ENCODE peak calls at places on chromosome 12, in nine cellular contexts. C is HCT116, M is HepG2, B is IMR-90, K is ovary, Z is testis, V is tibial nerve, F is H1, L is A549. T is an unnamed sample.

GRCh38 chr12:120661432-120661831 is 21.0 kb downstream of the CABP1 start:
- DNase-seq in C (no peak), M (no peak), B (no peak), K (no peak), Z (no peak), V (no peak), F (no peak), L (no peak), T (no peak)

GRCh38 chr12:5796171-5797091 is 148.6 kb downstream of the ANO2 start:
- DNase-seq in C (no peak), M (peak), B (peak), K (no peak), Z (peak), V (no peak), F (no peak), L (peak), T (no peak)

GRCh38 chr12:6273209-6273928 is 37.1 kb upstream of the PLEKHG6 start:
- DNase-seq in C (no peak), M (no peak), B (no peak), K (no peak), Z (peak), V (no peak), F (no peak), L (no peak), T (no peak)

GRCh38 chr12:53325539-53326061 is 4.2 kb upstream of the AAAS start:
- DNase-seq in C (no peak), M (peak), B (no peak), K (peak), Z (peak), V (peak), F (no peak), L (peak), T (peak)

GRCh38 chr12:87720967-87721366 is 308.2 kb downstream of the C12orf50 start:
- DNase-seq in C (no peak), M (no peak), B (no peak), K (no peak), Z (no peak), V (no peak), F (no peak), L (no peak), T (no peak)

GRCh38 chr12:123714302-123714627 is 2.1 kb downstream of the ATP6V0A2 start:
- DNase-seq in C (no peak), M (no peak), B (no peak), K (no peak), Z (no peak), V (no peak), F (no peak), L (no peak), T (no peak)

GRCh38 chr12:67088401-67089118 is 180.6 kb upstream of the CAND1 start:
- DNase-seq in C (no peak), M (peak), B (no peak), K (no peak), Z (no peak), V (no peak), F (no peak), L (no peak), T (no peak)

GRCh38 chr12:46372131-46372851 is at the start of gene SLC38A2:
- DNase-seq in C (peak), M (peak), B (peak), K (peak), Z (peak), V (peak), F (no peak), L (peak), T (peak)

GRCh38 chr12:110844551-110845395 is 2.0 kb upstream of the CCDC63 start:
- DNase-seq in C (no peak), M (no peak), B (no peak), K (no peak), Z (no peak), V (no peak), F (no peak), L (no peak), T (peak)

GRCh38 chr12:72133497-72134055 is 138.6 kb upstream of the TRHDE start:
- DNase-seq in C (no peak), M (no peak), B (peak), K (no peak), Z (no peak), V (no peak), F (no peak), L (no peak), T (no peak)

GRCh38 chr12:124457287-124458219 is 109.9 kb downstream of the NCOR2 start:
- DNase-seq in C (no peak), M (no peak), B (peak), K (peak), Z (peak), V (peak), F (no peak), L (no peak), T (peak)

GRCh38 chr12:49959570-49960473 is 1.9 kb upstream of the AQP5 start:
- DNase-seq in C (peak), M (no peak), B (no peak), K (no peak), Z (peak), V (no peak), F (peak), L (peak), T (no peak)

GRCh38 chr12:3241621-3242020 is 164.4 kb downstream of the TSPAN9 start:
- DNase-seq in C (no peak), M (peak), B (no peak), K (no peak), Z (no peak), V (no peak), F (no peak), L (no peak), T (no peak)

GRCh38 chr12:3238196-3238595 is 161.0 kb downstream of the TSPAN9 start:
- DNase-seq in C (no peak), M (no peak), B (no peak), K (no peak), Z (no peak), V (no peak), F (no peak), L (no peak), T (no peak)

GRCh38 chr12:3233813-3234212 is 156.6 kb downstream of the TSPAN9 start:
- DNase-seq in C (no peak), M (no peak), B (no peak), K (no peak), Z (no peak), V (no peak), F (no peak), L (no peak), T (no peak)

GRCh38 chr12:3237154-3237520 is 160.0 kb downstream of the TSPAN9 start:
- DNase-seq in C (no peak), M (no peak), B (no peak), K (no peak), Z (no peak), V (no peak), F (no peak), L (no peak), T (no peak)

DNA sequence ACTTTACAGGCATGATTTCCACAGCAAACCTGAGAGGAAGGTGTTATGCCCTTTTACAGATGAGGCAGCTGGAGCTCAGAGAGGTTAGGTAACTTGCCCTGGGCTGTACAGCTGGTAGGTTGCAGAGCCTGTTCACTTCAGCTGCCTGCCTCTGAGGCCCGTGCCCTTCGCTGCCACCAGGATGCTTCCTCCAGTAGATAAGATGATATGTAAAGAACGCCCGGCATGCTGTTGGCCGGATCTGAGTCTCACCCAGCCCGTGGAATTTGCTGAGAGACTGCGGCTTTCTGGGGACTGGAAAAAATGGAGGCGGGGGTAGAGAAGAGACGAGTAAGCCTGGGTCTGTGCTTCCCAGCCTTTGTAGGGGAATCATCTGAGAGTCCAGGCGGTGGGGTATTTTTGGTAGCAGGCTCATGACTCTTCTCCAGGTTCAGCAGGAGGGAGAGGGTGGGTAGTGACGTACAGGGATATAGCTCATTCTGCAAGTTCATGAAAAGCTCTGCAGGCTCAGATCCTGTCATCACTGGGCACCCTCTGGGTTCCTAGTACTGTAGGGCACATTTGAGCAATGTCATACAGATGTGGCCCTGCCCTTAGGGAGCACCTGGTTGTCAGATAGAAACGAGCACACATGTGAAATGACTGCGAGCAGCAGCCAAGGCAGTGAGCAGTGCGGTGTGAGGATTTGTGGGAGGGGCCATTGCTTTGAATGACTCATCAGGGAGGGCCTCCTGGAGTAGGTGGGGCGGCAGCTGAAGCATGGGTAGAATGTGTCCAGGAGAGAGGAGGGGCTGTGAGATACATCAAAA is 159.4 kb downstream of the TSPAN9 start:
- DNase-seq in C (peak), M (peak), B (peak), K (no peak), Z (no peak), V (no peak), F (no peak), L (peak), T (peak)
- TF ChIP-seq POLR2A in C (no peak), M (no peak), B (no peak), K (no peak), Z (no peak), V (no peak), F (no peak), L (no peak), T (no peak)

DNA sequence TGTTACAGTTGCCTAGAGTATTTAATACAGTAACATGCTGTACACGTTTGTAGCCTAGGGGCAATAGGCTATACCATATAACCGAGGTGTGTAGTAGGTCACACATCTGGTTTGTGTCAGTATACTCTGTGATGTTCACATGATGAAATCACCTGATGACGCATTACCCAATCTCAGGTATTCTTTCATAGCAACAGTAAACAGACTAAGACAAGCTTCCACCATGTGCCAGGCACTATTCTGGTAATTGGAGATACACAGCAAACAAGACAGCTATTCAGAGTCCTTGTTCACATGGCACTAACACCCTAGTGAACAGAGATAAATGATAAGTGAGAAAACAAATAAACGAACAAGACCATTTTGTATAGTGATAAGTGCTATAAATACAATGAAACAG is 3.8 kb upstream of the PDE3A start:
- DNase-seq in C (no peak), M (no peak), B (no peak), K (no peak), Z (no peak), V (no peak), F (no peak), L (no peak), T (no peak)
- H3K27ac ChIP-seq in C (no peak), M (no peak), B (no peak), K (no peak), Z (no peak), V (no peak), F (no peak), L (no peak), T (no peak)

GRCh38 chr12:68912916-68913315 is 20.1 kb downstream of the CPM start:
- DNase-seq in C (no peak), M (no peak), B (no peak), K (no peak), Z (no peak), V (no peak), F (no peak), L (no peak), T (no peak)
- TF ChIP-seq CTCF in C (no peak), M (no peak), B (no peak), K (no peak), Z (no peak), V (no peak), F (peak), L (no peak), T (no peak)

GRCh38 chr12:113893221-113893620 is 72.9 kb downstream of the RBM19 start:
- DNase-seq in C (no peak), M (no peak), B (no peak), K (no peak), Z (no peak), V (no peak), F (no peak), L (no peak), T (no peak)

GRCh38 chr12:113892556-113892955 is 73.6 kb downstream of the RBM19 start:
- DNase-seq in C (no peak), M (no peak), B (no peak), K (no peak), Z (no peak), V (no peak), F (no peak), L (no peak), T (no peak)

GRCh38 chr12:113889806-113890581 is 76.1 kb downstream of the RBM19 start:
- DNase-seq in C (no peak), M (no peak), B (no peak), K (no peak), Z (no peak), V (no peak), F (no peak), L (no peak), T (no peak)

GRCh38 chr12:113891737-113892520 is 74.2 kb downstream of the RBM19 start:
- DNase-seq in C (peak), M (no peak), B (no peak), K (no peak), Z (no peak), V (no peak), F (no peak), L (no peak), T (no peak)

DNA sequence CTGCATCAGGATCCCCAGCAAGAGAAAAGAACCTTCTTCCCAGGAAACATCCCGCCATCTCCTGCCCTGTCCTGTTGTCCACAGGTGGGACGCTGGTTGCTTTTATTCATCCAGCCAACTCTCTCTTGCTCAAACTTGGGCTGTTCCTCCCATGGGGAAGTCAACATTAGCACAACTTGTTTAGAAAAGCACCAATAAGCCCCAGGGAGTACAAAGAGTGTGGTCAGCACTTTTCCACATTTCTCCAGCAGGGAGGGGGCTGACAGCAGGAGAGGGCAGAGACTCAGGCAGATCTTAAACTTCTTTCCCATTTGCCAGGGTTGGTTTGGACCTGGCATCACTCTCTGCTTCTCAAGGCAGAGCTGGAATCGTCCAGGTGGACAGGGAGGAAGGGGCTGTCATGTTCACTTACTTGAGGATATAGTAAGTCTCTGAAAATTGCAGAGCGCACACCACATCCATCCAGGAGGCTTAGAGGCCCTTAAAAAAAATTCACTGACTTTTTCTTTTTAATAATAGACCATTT is 74.9 kb downstream of the RBM19 start:
- DNase-seq in C (no peak), M (no peak), B (no peak), K (no peak), Z (no peak), V (no peak), F (no peak), L (no peak), T (no peak)
- TF ChIP-seq POLR2A in C (no peak), M (no peak), B (no peak), K (no peak), Z (no peak), V (no peak), F (no peak), L (no peak), T (no peak)

GRCh38 chr12:92363295-92364146 is 217.9 kb upstream of the BTG1 start:
- DNase-seq in C (no peak), M (no peak), B (peak), K (peak), Z (peak), V (no peak), F (no peak), L (no peak), T (peak)
- H3K27ac ChIP-seq in C (no peak), M (no peak), B (no peak), K (peak), Z (peak), V (peak), F (no peak), L (no peak), T (peak)